ENCODE peak calls at places on chromosomes 13 and 19, in ten cellular contexts. I, A, L, T, S, F, N, C, D and V are unnamed samples.

GRCh38 chr19:28941833-28942232 is 271.1 kb downstream of the UQCRFS1 start:
- DNase-seq in F (no peak), I (no peak), A (no peak), C (no peak), T (no peak), N (no peak), D (no peak), L (no peak), S (no peak), V (no peak)

GRCh38 chr13:59946924-59947323 is 216.8 kb downstream of the DIAPH3 start:
- DNase-seq in D (peak), I (no peak), S (no peak), F (no peak), L (no peak), A (no peak), N (no peak), T (no peak), C (no peak), V (no peak)

GRCh38 chr13:77000475-77000874 is 8.6 kb downstream of the CLN5 start:
- DNase-seq in I (no peak), F (no peak), N (no peak), L (no peak), A (peak), S (no peak), C (no peak), T (no peak), D (no peak), V (no peak)

GRCh38 chr19:1074512-1075283 is 7.7 kb downstream of the ARHGAP45 start:
- DNase-seq in C (no peak), D (no peak), F (no peak), I (peak), A (peak), L (peak), T (peak), N (peak), S (no peak), V (no peak)

GRCh38 chr13:80873589-80873988 is 532.7 kb upstream of the SPRY2 start:
- DNase-seq in A (peak), F (no peak), L (no peak), N (no peak), S (no peak), D (no peak), T (no peak), I (no peak), C (no peak), V (no peak)

GRCh38 chr13:101111894-101112293 is 304.4 kb downstream of the NALCN start:
- DNase-seq in T (no peak), S (no peak), F (no peak), C (no peak), L (no peak), D (no peak), I (no peak), N (no peak), A (peak), V (no peak)

GRCh38 chr19:5115771-5116202 is 146.9 kb downstream of the KDM4B start:
- DNase-seq in C (no peak), A (no peak), D (no peak), F (no peak), T (no peak), I (no peak), N (no peak), S (no peak), L (no peak), V (no peak)

GRCh38 chr13:98272549-98272948 is 95.5 kb upstream of the RNF113B start:
- DNase-seq in T (no peak), C (no peak), D (no peak), A (no peak), S (peak), F (no peak), I (no peak), L (no peak), N (no peak), V (no peak)

GRCh38 chr13:42946927-42947326 is 45.1 kb downstream of the EPSTI1 start:
- DNase-seq in I (no peak), C (no peak), A (no peak), L (no peak), N (no peak), D (no peak), T (no peak), F (no peak), S (no peak), V (no peak)

GRCh38 chr13:111319998-111320911 is at the start of gene TEX29:
- DNase-seq in L (no peak), D (no peak), F (no peak), S (no peak), T (no peak), A (no peak), N (no peak), I (no peak), C (no peak), V (no peak)

GRCh38 chr13:19781526-19781925 is 1.2 kb downstream of the PSPC1 start:
- DNase-seq in I (no peak), C (no peak), L (no peak), F (no peak), T (no peak), S (peak), N (no peak), D (peak), A (peak), V (no peak)

GRCh38 chr13:44068737-44069136 is 189.0 kb downstream of the LACC1 start:
- DNase-seq in I (no peak), N (no peak), S (no peak), L (no peak), D (peak), C (no peak), T (no peak), A (peak), F (no peak), V (peak)

GRCh38 chr13:45179428-45179827 is 21.4 kb downstream of the KCTD4 start:
- DNase-seq in I (no peak), N (no peak), L (no peak), S (no peak), T (no peak), C (no peak), D (no peak), A (no peak), F (no peak), V (no peak)

GRCh38 chr13:24033527-24034302 is 126.8 kb upstream of the SPATA13 start:
- DNase-seq in C (peak), T (no peak), L (no peak), I (no peak), A (no peak), S (no peak), N (no peak), D (no peak), F (no peak), V (no peak)

GRCh38 chr19:11378319-11379189 is 4.1 kb downstream of the SWSAP1 start:
- DNase-seq in N (peak), A (peak), D (peak), I (peak), L (peak), C (peak), T (peak), S (peak), F (no peak), V (no peak)

GRCh38 chr13:113726961-113727411 is 32.0 kb upstream of the TMEM255B start:
- DNase-seq in T (no peak), A (peak), N (no peak), I (no peak), C (no peak), D (no peak), F (no peak), L (no peak), S (no peak), V (no peak)

GRCh38 chr13:109858319-109858718 is 71.9 kb upstream of the IRS2 start:
- DNase-seq in A (peak), I (no peak), N (no peak), S (peak), L (no peak), D (no peak), T (no peak), F (no peak), C (no peak), V (no peak)

GRCh38 chr13:80649274-80649673 is 308.3 kb upstream of the SPRY2 start:
- DNase-seq in S (no peak), I (no peak), N (no peak), F (no peak), L (no peak), D (no peak), A (no peak), T (no peak), C (no peak), V (no peak)

GRCh38 chr19:46404039-46404883 is 9.1 kb downstream of the CCDC8 start:
- DNase-seq in S (peak), F (no peak), I (peak), L (peak), A (peak), N (peak), C (no peak), D (no peak), T (peak), V (no peak)

GRCh38 chr19:2532252-2533071 is 56.5 kb downstream of the GADD45B start:
- DNase-seq in S (no peak), A (peak), I (no peak), F (no peak), T (no peak), C (peak), N (no peak), L (no peak), D (peak), V (no peak)

GRCh38 chr13:51733656-51734334 is 70.2 kb downstream of the DHRS12 start:
- DNase-seq in C (no peak), T (no peak), S (no peak), N (no peak), D (no peak), A (no peak), L (no peak), I (peak), F (no peak), V (no peak)

GRCh38 chr19:47253467-47253881 is 2.9 kb upstream of the CCDC9 start:
- DNase-seq in L (no peak), I (no peak), N (no peak), A (peak), T (no peak), C (peak), F (no peak), S (no peak), D (no peak), V (no peak)

GRCh38 chr19:16403151-16403977 is 68.4 kb downstream of the EPS15L1 start:
- DNase-seq in N (peak), A (no peak), T (no peak), L (no peak), I (peak), F (no peak), C (no peak), D (no peak), S (no peak), V (no peak)

GRCh38 chr13:113110852-113111315 is 5.3 kb downstream of the F7 start:
- DNase-seq in L (no peak), I (no peak), F (no peak), A (no peak), C (no peak), T (peak), N (no peak), D (no peak), S (peak), V (no peak)

GRCh38 chr19:30682576-30683536 is 310.7 kb downstream of the ZNF536 start:
- DNase-seq in S (peak), L (peak), C (peak), T (peak), I (peak), F (peak), A (peak), D (peak), N (peak), V (no peak)

GRCh38 chr19:18504886-18505610 is 16.8 kb downstream of the ELL start:
- DNase-seq in T (no peak), S (no peak), F (no peak), D (no peak), L (no peak), C (no peak), A (peak), N (no peak), I (no peak), V (no peak)

GRCh38 chr19:35055715-35056179 is 14.2 kb downstream of the HPN start:
- DNase-seq in F (no peak), C (no peak), T (no peak), D (no peak), N (no peak), I (no peak), A (peak), S (peak), L (no peak), V (no peak)

GRCh38 chr13:32407854-32408253 is 20.1 kb downstream of the N4BP2L1 start:
- DNase-seq in F (no peak), A (no peak), T (no peak), I (no peak), S (no peak), L (no peak), N (no peak), C (no peak), D (no peak), V (no peak)

GRCh38 chr19:31378404-31378803 is 29.2 kb upstream of the TSHZ3 start:
- DNase-seq in F (no peak), D (no peak), A (peak), L (peak), N (peak), S (no peak), C (peak), T (peak), I (peak), V (no peak)

GRCh38 chr19:3494051-3494450 is 6.4 kb downstream of the DOHH start:
- DNase-seq in L (no peak), F (no peak), T (no peak), I (no peak), C (no peak), S (peak), D (no peak), N (no peak), A (no peak), V (no peak)

GRCh38 chr13:68066879-68067513 is 836.9 kb upstream of the PCDH9 start:
- DNase-seq in A (no peak), T (no peak), C (no peak), I (no peak), S (no peak), N (no peak), F (no peak), D (no peak), L (no peak), V (no peak)

GRCh38 chr19:52648336-52648990 is 10.3 kb upstream of the ZNF83 start:
- DNase-seq in F (no peak), D (no peak), S (no peak), T (no peak), I (no peak), A (no peak), N (no peak), C (peak), L (no peak), V (no peak)

GRCh38 chr19:51807111-51807701 is 12.2 kb downstream of the FPR3 start:
- DNase-seq in A (peak), D (no peak), N (no peak), I (no peak), L (no peak), T (no peak), F (no peak), C (no peak), S (peak), V (no peak)

GRCh38 chr13:49980266-49980665 is 16.6 kb upstream of the TRIM13 start:
- DNase-seq in D (no peak), A (no peak), C (no peak), T (no peak), I (no peak), F (no peak), S (no peak), L (no peak), N (no peak), V (no peak)

GRCh38 chr19:5211217-5211822 is 129.3 kb downstream of the PTPRS start:
- DNase-seq in S (no peak), C (no peak), F (no peak), I (no peak), N (no peak), D (no peak), T (no peak), L (no peak), A (no peak), V (no peak)

GRCh38 chr13:32409561-32410440 is 18.1 kb downstream of the N4BP2L1 start:
- DNase-seq in S (peak), C (no peak), F (no peak), L (peak), T (peak), A (no peak), N (peak), I (peak), D (peak), V (no peak)

DNA sequence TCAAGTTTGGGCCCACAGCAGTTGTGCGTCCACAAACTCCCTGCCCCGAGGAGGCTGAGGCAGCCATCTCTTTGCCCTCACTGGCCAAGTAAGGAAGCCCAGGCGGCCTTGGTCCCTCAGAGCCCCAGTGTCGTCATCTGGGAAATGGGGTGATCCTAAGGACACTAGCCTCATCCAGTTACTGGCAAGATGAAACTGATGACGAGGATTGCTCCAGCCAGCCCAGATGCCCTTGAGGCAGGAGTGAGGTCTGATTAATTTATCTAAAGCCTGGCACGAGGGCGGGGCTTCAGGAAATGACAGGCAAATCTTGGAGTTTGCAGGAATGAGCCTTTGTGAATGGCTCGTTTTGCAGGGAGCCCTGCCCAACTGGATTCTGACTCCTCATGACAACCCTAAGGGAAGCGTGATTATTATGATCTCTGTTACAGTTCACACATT is 5.6 kb downstream of the LIPE start:
- DNase-seq in C (no peak), S (no peak), F (no peak), D (peak), I (no peak), N (peak), L (peak), T (no peak), A (peak), V (no peak)
- H3K4me3 ChIP-seq in C (no peak), S (no peak), F (no peak), D (no peak), I (no peak), N (peak), L (peak), T (no peak), A (no peak), V (no peak)

DNA sequence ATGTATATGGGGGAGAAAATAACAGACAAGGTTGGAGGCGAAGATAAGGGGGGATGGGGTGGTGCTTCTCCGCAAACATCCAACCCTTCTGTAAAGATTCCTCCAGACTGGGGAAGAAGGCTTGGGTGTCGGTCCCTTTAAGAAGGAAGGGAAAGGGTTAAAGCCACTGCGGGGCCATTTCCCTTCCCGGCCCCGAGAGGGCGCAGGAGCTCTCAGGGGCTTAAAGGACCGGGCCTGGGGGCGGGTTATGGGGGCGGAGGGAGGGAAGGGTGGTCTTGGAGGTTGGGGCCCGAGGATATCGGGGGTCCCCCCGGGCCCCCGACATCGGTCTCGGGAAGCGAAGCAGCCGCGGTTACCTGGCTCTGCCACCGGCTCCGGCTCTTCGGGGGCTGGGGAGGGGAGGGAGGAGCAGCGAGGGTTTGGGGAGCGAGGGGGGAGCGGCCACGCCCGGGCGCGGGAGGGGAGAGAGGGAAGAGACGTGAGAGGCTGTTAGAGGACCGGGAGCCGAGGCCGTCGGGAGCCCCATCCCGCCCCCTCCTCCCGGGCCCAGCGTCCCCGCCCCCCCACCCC is 2.8 kb downstream of the TNNT1 start:
- DNase-seq in L (no peak), I (no peak), C (no peak), N (no peak), A (peak), S (peak), F (no peak), D (no peak), T (no peak), V (no peak)
- TF ChIP-seq CTCF in L (peak), I (no peak), C (peak), N (peak), A (peak), S (peak), F (no peak), D (peak), T (no peak), V (peak)

GRCh38 chr13:107205318-107206112 is 637.6 kb upstream of the ARGLU1 start:
- DNase-seq in A (peak), S (peak), D (peak), N (peak), F (no peak), C (no peak), I (peak), L (peak), T (peak), V (no peak)

GRCh38 chr13:107208889-107209288 is 641.0 kb upstream of the ARGLU1 start:
- DNase-seq in L (peak), I (no peak), A (no peak), C (no peak), S (no peak), F (no peak), N (no peak), T (no peak), D (peak), V (no peak)

GRCh38 chr13:107209811-107210210 is 641.9 kb upstream of the ARGLU1 start:
- DNase-seq in C (no peak), F (no peak), D (peak), N (no peak), S (no peak), T (no peak), I (no peak), A (peak), L (no peak), V (no peak)

GRCh38 chr13:107211073-107211472 is 643.1 kb upstream of the ARGLU1 start:
- DNase-seq in S (peak), I (peak), N (peak), L (peak), F (peak), A (peak), D (peak), T (peak), C (peak), V (peak)

GRCh38 chr13:107210216-107211010 is 642.5 kb upstream of the ARGLU1 start:
- DNase-seq in I (no peak), C (no peak), L (no peak), D (peak), S (no peak), N (no peak), F (no peak), T (no peak), A (no peak), V (no peak)
- H3K4me3 ChIP-seq in I (peak), C (no peak), L (peak), D (peak), S (no peak), N (peak), F (peak), T (peak), A (peak), V (no peak)

DNA sequence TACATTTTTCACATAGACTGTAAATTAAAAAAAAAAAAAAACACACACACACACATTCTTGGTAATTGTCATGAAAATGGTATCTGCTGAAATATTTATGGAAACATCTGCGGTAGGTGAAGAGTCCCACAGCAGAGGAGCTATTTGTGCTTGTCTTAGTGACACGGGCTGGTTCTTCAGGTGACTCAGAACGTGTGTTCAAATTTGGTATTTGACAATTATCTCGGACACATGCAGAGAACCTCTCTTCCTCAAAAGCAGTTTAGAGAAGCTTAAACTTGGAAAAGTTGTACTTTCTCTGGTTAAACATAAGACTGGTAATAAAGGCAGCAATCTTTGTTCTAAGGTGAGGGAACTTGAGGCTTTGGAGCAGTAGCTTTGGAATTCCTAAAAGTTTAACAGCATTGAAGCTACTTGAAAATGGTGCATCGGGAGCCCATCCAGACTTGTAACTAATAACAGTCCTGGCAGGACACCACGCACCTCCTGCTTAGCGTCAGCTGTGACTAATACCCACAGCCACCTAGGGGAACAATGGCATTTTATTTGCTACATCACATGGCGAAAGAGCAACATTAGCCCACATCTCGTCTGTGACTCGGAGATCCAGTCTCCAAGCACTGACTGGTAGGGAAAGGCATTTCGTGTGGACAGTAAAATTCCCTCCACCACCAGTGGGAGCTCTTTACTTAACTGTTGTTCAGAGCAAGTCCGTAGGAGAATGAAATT is 1505.1 kb upstream of the SLC10A2 start:
- DNase-seq in N (peak), F (peak), I (peak), L (peak), T (peak), D (peak), S (peak), A (peak), C (peak), V (peak)
- TF ChIP-seq CTCF in N (peak), F (peak), I (peak), L (peak), T (no peak), D (peak), S (peak), A (peak), C (peak), V (peak)